ENCODE peak calls at places on chromosome 7, in nine cellular contexts. One of them, this sample, is unnamed.

GRCh38 chr7:97513326-97513725 is 218.6 kb upstream of the TAC1 start:
- DNase-seq in CD4-positive, CD25-positive, alpha-beta regulatory T cell: no peak
- DNase-seq in progenitor cell of endocrine pancreas: no peak
- DNase-seq in A172: no peak
- DNase-seq in heart left ventricle: no peak
- DNase-seq in choroid plexus epithelial cell: no peak
- DNase-seq in non-pigmented ciliary epithelial cell: no peak
- DNase-seq in hepatocyte: no peak
- DNase-seq in skeletal muscle cell: no peak
- DNase-seq in this sample: no peak

GRCh38 chr7:44281811-44282600 is 43.4 kb downstream of the CAMK2B start:
- DNase-seq in CD4-positive, CD25-positive, alpha-beta regulatory T cell: no peak
- DNase-seq in progenitor cell of endocrine pancreas: no peak
- DNase-seq in A172: no peak
- DNase-seq in heart left ventricle: peak; percentile 15
- DNase-seq in choroid plexus epithelial cell: no peak
- DNase-seq in non-pigmented ciliary epithelial cell: no peak
- DNase-seq in hepatocyte: no peak
- DNase-seq in skeletal muscle cell: no peak
- DNase-seq in this sample: peak; percentile 31

GRCh38 chr7:76131872-76132271 is 69.8 kb upstream of the SRRM3 start:
- DNase-seq in CD4-positive, CD25-positive, alpha-beta regulatory T cell: no peak
- DNase-seq in progenitor cell of endocrine pancreas: no peak
- DNase-seq in A172: no peak
- DNase-seq in heart left ventricle: no peak
- DNase-seq in choroid plexus epithelial cell: no peak
- DNase-seq in non-pigmented ciliary epithelial cell: no peak
- DNase-seq in hepatocyte: no peak
- DNase-seq in skeletal muscle cell: no peak
- DNase-seq in this sample: no peak

GRCh38 chr7:159147687-159148086 is 3.0 kb upstream of the VIPR2 start:
- DNase-seq in CD4-positive, CD25-positive, alpha-beta regulatory T cell: no peak
- DNase-seq in progenitor cell of endocrine pancreas: no peak
- DNase-seq in A172: no peak
- DNase-seq in heart left ventricle: no peak
- DNase-seq in choroid plexus epithelial cell: no peak
- DNase-seq in non-pigmented ciliary epithelial cell: no peak
- DNase-seq in hepatocyte: no peak
- DNase-seq in skeletal muscle cell: no peak
- DNase-seq in this sample: no peak

GRCh38 chr7:32533313-32534024 is 38.2 kb downstream of the AVL9 start:
- DNase-seq in CD4-positive, CD25-positive, alpha-beta regulatory T cell: no peak
- DNase-seq in progenitor cell of endocrine pancreas: no peak
- DNase-seq in A172: no peak
- DNase-seq in heart left ventricle: no peak
- DNase-seq in choroid plexus epithelial cell: peak; percentile 52
- DNase-seq in non-pigmented ciliary epithelial cell: no peak
- DNase-seq in hepatocyte: no peak
- DNase-seq in skeletal muscle cell: no peak
- DNase-seq in this sample: no peak

GRCh38 chr7:115672024-115672423 is 358.5 kb downstream of the TFEC start:
- DNase-seq in CD4-positive, CD25-positive, alpha-beta regulatory T cell: no peak
- DNase-seq in progenitor cell of endocrine pancreas: no peak
- DNase-seq in A172: no peak
- DNase-seq in heart left ventricle: no peak
- DNase-seq in choroid plexus epithelial cell: peak; percentile 12
- DNase-seq in non-pigmented ciliary epithelial cell: no peak
- DNase-seq in hepatocyte: no peak
- DNase-seq in skeletal muscle cell: no peak
- DNase-seq in this sample: no peak

GRCh38 chr7:19089378-19089777 is 28.1 kb downstream of the TWIST1 start:
- DNase-seq in CD4-positive, CD25-positive, alpha-beta regulatory T cell: no peak
- DNase-seq in progenitor cell of endocrine pancreas: no peak
- DNase-seq in A172: no peak
- DNase-seq in heart left ventricle: no peak
- DNase-seq in choroid plexus epithelial cell: no peak
- DNase-seq in non-pigmented ciliary epithelial cell: no peak
- DNase-seq in hepatocyte: no peak
- DNase-seq in skeletal muscle cell: no peak
- DNase-seq in this sample: no peak

GRCh38 chr7:141999219-141999618 is 3.5 kb downstream of the MGAM start:
- DNase-seq in CD4-positive, CD25-positive, alpha-beta regulatory T cell: no peak
- DNase-seq in progenitor cell of endocrine pancreas: no peak
- DNase-seq in A172: no peak
- DNase-seq in heart left ventricle: no peak
- DNase-seq in choroid plexus epithelial cell: no peak
- DNase-seq in non-pigmented ciliary epithelial cell: no peak
- DNase-seq in hepatocyte: peak; percentile 46
- DNase-seq in skeletal muscle cell: no peak
- DNase-seq in this sample: no peak

GRCh38 chr7:150323682-150324365 is 479 bp upstream of the ACTR3C start:
- DNase-seq in CD4-positive, CD25-positive, alpha-beta regulatory T cell: no peak
- DNase-seq in progenitor cell of endocrine pancreas: no peak
- DNase-seq in A172: no peak
- DNase-seq in heart left ventricle: no peak
- DNase-seq in choroid plexus epithelial cell: peak; percentile 17
- DNase-seq in non-pigmented ciliary epithelial cell: no peak
- DNase-seq in hepatocyte: no peak
- DNase-seq in skeletal muscle cell: no peak
- DNase-seq in this sample: no peak

GRCh38 chr7:133858311-133858710 is 268.8 kb upstream of the LRGUK start:
- DNase-seq in CD4-positive, CD25-positive, alpha-beta regulatory T cell: no peak
- DNase-seq in progenitor cell of endocrine pancreas: no peak
- DNase-seq in A172: no peak
- DNase-seq in heart left ventricle: no peak
- DNase-seq in choroid plexus epithelial cell: no peak
- DNase-seq in non-pigmented ciliary epithelial cell: no peak
- DNase-seq in hepatocyte: no peak
- DNase-seq in skeletal muscle cell: no peak
- DNase-seq in this sample: no peak

GRCh38 chr7:99837649-99838361 is 10.0 kb downstream of the CYP3A43 start:
- DNase-seq in CD4-positive, CD25-positive, alpha-beta regulatory T cell: no peak
- DNase-seq in progenitor cell of endocrine pancreas: no peak
- DNase-seq in A172: no peak
- DNase-seq in heart left ventricle: no peak
- DNase-seq in choroid plexus epithelial cell: peak; percentile 27
- DNase-seq in non-pigmented ciliary epithelial cell: no peak
- DNase-seq in hepatocyte: peak; percentile 40
- DNase-seq in skeletal muscle cell: peak; percentile 5
- DNase-seq in this sample: no peak

GRCh38 chr7:77759294-77759889 is 38.8 kb downstream of the TMEM60 start:
- DNase-seq in CD4-positive, CD25-positive, alpha-beta regulatory T cell: peak; percentile 75
- DNase-seq in progenitor cell of endocrine pancreas: peak; percentile 46
- DNase-seq in A172: peak; percentile 76
- DNase-seq in heart left ventricle: peak; percentile 52
- DNase-seq in choroid plexus epithelial cell: peak; percentile 87
- DNase-seq in non-pigmented ciliary epithelial cell: peak; percentile 35
- DNase-seq in hepatocyte: peak; percentile 79
- DNase-seq in skeletal muscle cell: peak; percentile 25
- DNase-seq in this sample: no peak

GRCh38 chr7:124765401-124766352 is at the start of gene GPR37:
- DNase-seq in CD4-positive, CD25-positive, alpha-beta regulatory T cell: peak; percentile 3
- DNase-seq in progenitor cell of endocrine pancreas: peak; percentile 54
- DNase-seq in A172: peak; percentile 51
- DNase-seq in heart left ventricle: peak; percentile 25
- DNase-seq in choroid plexus epithelial cell: peak; percentile 81
- DNase-seq in non-pigmented ciliary epithelial cell: peak; percentile 53
- DNase-seq in hepatocyte: peak; percentile 84
- DNase-seq in skeletal muscle cell: peak; percentile 3
- DNase-seq in this sample: peak; percentile 57

GRCh38 chr7:77565917-77566316 is 28.8 kb downstream of the PTPN12 start:
- DNase-seq in CD4-positive, CD25-positive, alpha-beta regulatory T cell: no peak
- DNase-seq in progenitor cell of endocrine pancreas: no peak
- DNase-seq in A172: no peak
- DNase-seq in heart left ventricle: no peak
- DNase-seq in choroid plexus epithelial cell: peak; percentile 61
- DNase-seq in non-pigmented ciliary epithelial cell: no peak
- DNase-seq in hepatocyte: no peak
- DNase-seq in skeletal muscle cell: peak; percentile 65
- DNase-seq in this sample: no peak

GRCh38 chr7:1386623-1387220 is 72.5 kb downstream of the MICALL2 start:
- DNase-seq in CD4-positive, CD25-positive, alpha-beta regulatory T cell: no peak
- DNase-seq in progenitor cell of endocrine pancreas: no peak
- DNase-seq in A172: no peak
- DNase-seq in heart left ventricle: no peak
- DNase-seq in choroid plexus epithelial cell: no peak
- DNase-seq in non-pigmented ciliary epithelial cell: no peak
- DNase-seq in hepatocyte: no peak
- DNase-seq in skeletal muscle cell: no peak
- DNase-seq in this sample: no peak

GRCh38 chr7:31776616-31777015 is 89.6 kb downstream of the PPP1R17 start:
- DNase-seq in CD4-positive, CD25-positive, alpha-beta regulatory T cell: no peak
- DNase-seq in progenitor cell of endocrine pancreas: no peak
- DNase-seq in A172: peak; percentile 90
- DNase-seq in heart left ventricle: no peak
- DNase-seq in choroid plexus epithelial cell: peak; percentile 44
- DNase-seq in non-pigmented ciliary epithelial cell: peak; percentile 50
- DNase-seq in hepatocyte: no peak
- DNase-seq in skeletal muscle cell: no peak
- DNase-seq in this sample: no peak

GRCh38 chr7:151694828-151695580 is 175.3 kb upstream of the RHEB start:
- DNase-seq in CD4-positive, CD25-positive, alpha-beta regulatory T cell: no peak
- DNase-seq in progenitor cell of endocrine pancreas: no peak
- DNase-seq in A172: no peak
- DNase-seq in heart left ventricle: peak; percentile 84
- DNase-seq in choroid plexus epithelial cell: no peak
- DNase-seq in non-pigmented ciliary epithelial cell: no peak
- DNase-seq in hepatocyte: peak; percentile 77
- DNase-seq in skeletal muscle cell: no peak
- DNase-seq in this sample: peak; percentile 81

GRCh38 chr7:122556873-122557542 is 141.9 kb downstream of the RNF133 start:
- DNase-seq in CD4-positive, CD25-positive, alpha-beta regulatory T cell: no peak
- DNase-seq in progenitor cell of endocrine pancreas: no peak
- DNase-seq in A172: no peak
- DNase-seq in heart left ventricle: no peak
- DNase-seq in choroid plexus epithelial cell: no peak
- DNase-seq in non-pigmented ciliary epithelial cell: no peak
- DNase-seq in hepatocyte: no peak
- DNase-seq in skeletal muscle cell: no peak
- DNase-seq in this sample: no peak

GRCh38 chr7:86469680-86470295 is 173.9 kb upstream of the GRM3 start:
- DNase-seq in CD4-positive, CD25-positive, alpha-beta regulatory T cell: no peak
- DNase-seq in progenitor cell of endocrine pancreas: peak; percentile 43
- DNase-seq in A172: peak; percentile 83
- DNase-seq in heart left ventricle: no peak
- DNase-seq in choroid plexus epithelial cell: peak; percentile 81
- DNase-seq in non-pigmented ciliary epithelial cell: peak; percentile 14
- DNase-seq in hepatocyte: peak; percentile 89
- DNase-seq in skeletal muscle cell: peak; percentile 1
- DNase-seq in this sample: peak; percentile 33

GRCh38 chr7:108211382-108212201 is 81.4 kb upstream of the LAMB4 start:
- DNase-seq in CD4-positive, CD25-positive, alpha-beta regulatory T cell: no peak
- DNase-seq in progenitor cell of endocrine pancreas: no peak
- DNase-seq in A172: peak; percentile 79
- DNase-seq in heart left ventricle: no peak
- DNase-seq in choroid plexus epithelial cell: peak; percentile 65
- DNase-seq in non-pigmented ciliary epithelial cell: peak; percentile 44
- DNase-seq in hepatocyte: no peak
- DNase-seq in skeletal muscle cell: no peak
- DNase-seq in this sample: no peak

GRCh38 chr7:24757799-24758275 is 573 bp upstream of the GSDME start:
- DNase-seq in CD4-positive, CD25-positive, alpha-beta regulatory T cell: no peak
- DNase-seq in progenitor cell of endocrine pancreas: no peak
- DNase-seq in A172: peak; percentile 71
- DNase-seq in heart left ventricle: no peak
- DNase-seq in choroid plexus epithelial cell: peak; percentile 38
- DNase-seq in non-pigmented ciliary epithelial cell: no peak
- DNase-seq in hepatocyte: peak; percentile 64
- DNase-seq in skeletal muscle cell: no peak
- DNase-seq in this sample: no peak

This sample was measured in Right ventricle myocardium superior.